ENCODE peak calls at places on chromosomes 13 and 19, in five cellular contexts. V, O, J, I and K are unnamed samples.

GRCh38 chr19:15454371-15454800 is 4.6 kb upstream of the WIZ start:
- DNase-seq in V (no peak), O (no peak), J (no peak), I (no peak), K (peak)

GRCh38 chr13:112928958-112929777 is 39.8 kb upstream of the MCF2L start:
- DNase-seq in V (no peak), O (no peak), J (no peak), I (peak), K (no peak)

GRCh38 chr19:49042177-49042576 is 1.5 kb upstream of the CGB5 start:
- DNase-seq in V (no peak), O (no peak), J (no peak), I (no peak), K (peak)

GRCh38 chr19:14530005-14530348 is 583 bp downstream of the TECR start:
- DNase-seq in V (no peak), O (no peak), J (no peak), I (no peak), K (no peak)

GRCh38 chr13:98937911-98938381 is 39.9 kb downstream of the DOCK9 start:
- DNase-seq in V (no peak), O (peak), J (no peak), I (no peak), K (no peak)

GRCh38 chr19:18339703-18340102 is 695 bp upstream of the PGPEP1 start:
- DNase-seq in V (peak), O (peak), J (no peak), I (no peak), K (peak)

GRCh38 chr19:5434970-5435641 is 20.1 kb upstream of the ZNRF4 start:
- DNase-seq in V (peak), O (no peak), J (no peak), I (peak), K (peak)

GRCh38 chr13:37985281-37985680 is 115.7 kb upstream of the TRPC4 start:
- DNase-seq in V (no peak), O (no peak), J (no peak), I (no peak), K (no peak)

GRCh38 chr19:44990966-44991365 is 10.3 kb upstream of the RELB start:
- DNase-seq in V (no peak), O (no peak), J (no peak), I (no peak), K (no peak)

GRCh38 chr13:51222510-51223283 is 499 bp downstream of the FAM124A start:
- DNase-seq in V (no peak), O (peak), J (no peak), I (no peak), K (peak)

GRCh38 chr13:63190219-63190618 is 1774.6 kb upstream of the PCDH20 start:
- DNase-seq in V (no peak), O (no peak), J (no peak), I (no peak), K (no peak)

GRCh38 chr13:74979703-74980102 is 502.3 kb downstream of the TBC1D4 start:
- DNase-seq in V (no peak), O (no peak), J (no peak), I (no peak), K (no peak)

GRCh38 chr19:2982983-2983350 is 5.6 kb downstream of the TLE6 start:
- DNase-seq in V (no peak), O (no peak), J (no peak), I (no peak), K (no peak)
- TF ChIP-seq ESRRA in V (no peak), O (no peak), J (no peak), I (no peak), K (no peak)

GRCh38 chr19:53991224-53992113 is at the start of gene CACNG6:
- DNase-seq in V (no peak), O (peak), J (no peak), I (no peak), K (peak)

GRCh38 chr19:53992815-53993214 is 1.4 kb downstream of the CACNG6 start:
- DNase-seq in V (no peak), O (no peak), J (no peak), I (no peak), K (no peak)

GRCh38 chr19:53992211-53992610 is 774 bp downstream of the CACNG6 start:
- DNase-seq in V (no peak), O (no peak), J (no peak), I (no peak), K (no peak)

GRCh38 chr19:53988981-53989380 is 2.5 kb upstream of the CACNG6 start:
- DNase-seq in V (no peak), O (no peak), J (no peak), I (no peak), K (no peak)

DNA sequence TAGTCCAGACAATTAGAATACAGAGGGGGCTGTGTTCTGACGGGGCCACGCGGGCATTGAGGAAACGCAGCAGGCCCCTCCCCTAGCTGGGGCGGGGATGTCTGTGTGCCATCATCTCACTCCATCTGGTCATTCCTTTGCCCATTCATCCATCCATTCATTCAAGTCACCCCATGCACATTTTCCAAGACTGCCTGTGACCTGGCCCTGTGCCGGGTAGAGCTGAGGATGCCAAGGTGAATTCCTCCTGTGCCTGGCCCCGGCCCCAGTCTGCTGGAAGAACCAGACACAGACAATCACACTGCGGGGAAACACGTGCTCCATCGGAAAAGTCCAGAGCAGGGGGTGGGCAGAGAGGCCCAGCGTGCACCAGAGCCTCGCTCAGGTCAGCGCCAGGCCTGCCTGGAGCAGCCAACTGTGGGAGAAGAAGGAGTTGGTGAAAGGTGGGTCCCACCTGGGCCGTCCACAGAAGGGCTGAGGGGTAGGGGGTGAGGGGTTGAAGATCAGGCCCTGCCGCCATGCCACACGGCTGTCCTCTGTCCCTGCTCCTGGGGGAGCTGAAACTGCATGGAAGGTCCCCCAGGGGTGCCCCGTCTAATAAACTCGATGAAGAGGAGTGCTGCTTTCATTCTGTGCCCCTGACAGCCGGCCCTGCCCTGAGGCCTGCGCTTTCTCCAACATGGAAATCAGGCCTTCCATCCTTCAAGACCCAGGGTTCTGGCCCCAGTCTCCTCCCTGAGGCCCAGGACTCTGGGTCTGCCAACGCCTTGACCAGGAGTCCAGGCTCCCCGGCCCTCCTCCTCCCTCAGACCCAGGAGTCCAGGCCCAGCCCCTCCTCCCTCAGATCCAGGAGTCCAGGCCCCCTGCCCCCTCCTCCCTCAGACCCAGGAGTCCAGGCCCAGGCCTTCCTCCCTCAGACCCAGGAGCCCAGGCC is 1.6 kb upstream of the CACNG6 start:
- DNase-seq in V (no peak), O (no peak), J (no peak), I (no peak), K (peak)
- TF ChIP-seq ESRRA in V (no peak), O (no peak), J (no peak), I (no peak), K (no peak)

GRCh38 chr13:110194456-110194855 is 112.5 kb downstream of the COL4A1 start:
- DNase-seq in V (no peak), O (no peak), J (no peak), I (no peak), K (no peak)

GRCh38 chr13:110197471-110197870 is 109.5 kb downstream of the COL4A1 start:
- DNase-seq in V (no peak), O (no peak), J (no peak), I (no peak), K (no peak)

GRCh38 chr13:110193491-110193890 is 113.5 kb downstream of the COL4A1 start:
- DNase-seq in V (no peak), O (no peak), J (no peak), I (no peak), K (no peak)

GRCh38 chr13:110197041-110197440 is 109.9 kb downstream of the COL4A1 start:
- DNase-seq in V (no peak), O (no peak), J (no peak), I (peak), K (no peak)

GRCh38 chr13:110195547-110196485 is 111.1 kb downstream of the COL4A1 start:
- DNase-seq in V (no peak), O (no peak), J (no peak), I (no peak), K (no peak)
- TF ChIP-seq ESRRA in V (no peak), O (no peak), J (no peak), I (no peak), K (no peak)

GRCh38 chr19:29618871-29619270 is 12.8 kb downstream of the POP4 start:
- DNase-seq in V (no peak), O (no peak), J (no peak), I (no peak), K (no peak)
- TF ChIP-seq ESRRA in V (no peak), O (no peak), J (no peak), I (no peak), K (no peak)

GRCh38 chr19:35712529-35712909 is 5.3 kb upstream of the KMT2B start:
- DNase-seq in V (no peak), O (no peak), J (no peak), I (no peak), K (no peak)

GRCh38 chr19:35710784-35711723 is 6.7 kb downstream of the ZBTB32 start:
- DNase-seq in V (no peak), O (no peak), J (peak), I (no peak), K (no peak)

GRCh38 chr19:35714601-35715354 is 3.0 kb upstream of the KMT2B start:
- DNase-seq in V (no peak), O (peak), J (no peak), I (peak), K (peak)

GRCh38 chr19:35713904-35714440 is 3.8 kb upstream of the KMT2B start:
- DNase-seq in V (no peak), O (no peak), J (no peak), I (no peak), K (no peak)

GRCh38 chr19:35712910-35713845 is 4.6 kb upstream of the KMT2B start:
- DNase-seq in V (no peak), O (peak), J (peak), I (no peak), K (no peak)
- TF ChIP-seq ESRRA in V (no peak), O (no peak), J (peak), I (no peak), K (no peak)